ENCODE peak calls at places on chromosomes 6 and 20, in four cellular contexts. One of them, this sample, is unnamed.

GRCh38 chr6:34138191-34138590 is 7.7 kb downstream of the GRM4 start:
- DNase-seq in head of caudate nucleus: no peak
- DNase-seq in BJ: no peak
- DNase-seq in SW480: no peak
- DNase-seq in this sample: no peak

GRCh38 chr20:21607971-21608735 is 94.3 kb upstream of the NKX2-2 start:
- DNase-seq in SW480: peak
- DNase-seq in BJ: no peak
- DNase-seq in head of caudate nucleus: peak
- DNase-seq in this sample: peak

GRCh38 chr6:165186041-165186440 is 123.4 kb downstream of the C6orf118 start:
- DNase-seq in head of caudate nucleus: no peak
- DNase-seq in SW480: no peak
- DNase-seq in BJ: no peak
- DNase-seq in this sample: no peak

GRCh38 chr20:38730167-38730988 is 6.1 kb downstream of the SLC32A1 start:
- DNase-seq in head of caudate nucleus: peak
- DNase-seq in BJ: no peak
- DNase-seq in SW480: peak
- DNase-seq in this sample: no peak

GRCh38 chr6:37608587-37608986 is 89.1 kb downstream of the MDGA1 start:
- DNase-seq in head of caudate nucleus: no peak
- DNase-seq in SW480: no peak
- DNase-seq in BJ: no peak
- DNase-seq in this sample: no peak

GRCh38 chr6:163260111-163260895 is 154.2 kb upstream of the QKI start:
- DNase-seq in BJ: no peak
- DNase-seq in SW480: no peak
- DNase-seq in head of caudate nucleus: peak
- DNase-seq in this sample: peak

GRCh38 chr20:33667245-33668086 is 723 bp downstream of the ACTL10 start:
- DNase-seq in SW480: peak
- DNase-seq in BJ: no peak
- DNase-seq in head of caudate nucleus: peak
- DNase-seq in this sample: no peak

GRCh38 chr6:166619912-166620311 is 7.1 kb downstream of the RPS6KA2 start:
- DNase-seq in SW480: no peak
- DNase-seq in BJ: peak
- DNase-seq in head of caudate nucleus: no peak
- DNase-seq in this sample: no peak

GRCh38 chr6:26599134-26599533 is 2.4 kb downstream of the ABT1 start:
- DNase-seq in BJ: no peak
- DNase-seq in head of caudate nucleus: no peak
- DNase-seq in SW480: no peak
- DNase-seq in this sample: no peak

GRCh38 chr6:43053545-43054205 is at the start of gene CUL7:
- DNase-seq in BJ: peak
- DNase-seq in head of caudate nucleus: peak
- DNase-seq in SW480: peak
- DNase-seq in this sample: peak

GRCh38 chr20:56911946-56912345 is 282.8 kb downstream of the TFAP2C start:
- DNase-seq in SW480: no peak
- DNase-seq in head of caudate nucleus: no peak
- DNase-seq in BJ: no peak
- DNase-seq in this sample: no peak

GRCh38 chr6:92216717-92217116 is 1202.6 kb downstream of the EPHA7 start:
- DNase-seq in head of caudate nucleus: no peak
- DNase-seq in BJ: no peak
- DNase-seq in SW480: no peak
- DNase-seq in this sample: no peak

GRCh38 chr6:150527100-150527499 is 72.6 kb upstream of the PLEKHG1 start:
- DNase-seq in SW480: no peak
- DNase-seq in head of caudate nucleus: no peak
- DNase-seq in BJ: no peak
- DNase-seq in this sample: no peak

GRCh38 chr20:19506021-19506420 is 252.0 kb upstream of the RIN2 start:
- DNase-seq in SW480: no peak
- DNase-seq in head of caudate nucleus: no peak
- DNase-seq in BJ: no peak
- DNase-seq in this sample: no peak

GRCh38 chr6:162123797-162124196 is 603.8 kb downstream of the PRKN start:
- DNase-seq in head of caudate nucleus: no peak
- DNase-seq in BJ: no peak
- DNase-seq in SW480: peak
- DNase-seq in this sample: peak

GRCh38 chr6:1735239-1735803 is 125.6 kb downstream of the FOXC1 start:
- DNase-seq in BJ: no peak
- DNase-seq in head of caudate nucleus: no peak
- DNase-seq in SW480: no peak
- DNase-seq in this sample: no peak

GRCh38 chr6:169167581-169168301 is 85.9 kb downstream of the THBS2 start:
- DNase-seq in BJ: peak
- DNase-seq in SW480: no peak
- DNase-seq in head of caudate nucleus: no peak
- DNase-seq in this sample: no peak

GRCh38 chr20:1803216-1804128 is 91.7 kb upstream of the SIRPA start:
- DNase-seq in BJ: no peak
- DNase-seq in head of caudate nucleus: peak
- DNase-seq in SW480: no peak
- DNase-seq in this sample: peak

GRCh38 chr6:26003102-26003694 is 40.6 kb downstream of the TRIM38 start:
- DNase-seq in SW480: peak
- DNase-seq in BJ: no peak
- DNase-seq in head of caudate nucleus: peak
- DNase-seq in this sample: peak

GRCh38 chr20:37315293-37316110 is 26.0 kb downstream of the MANBAL start:
- DNase-seq in SW480: no peak
- DNase-seq in head of caudate nucleus: no peak
- DNase-seq in BJ: peak
- DNase-seq in this sample: no peak

GRCh38 chr6:57209030-57209429 is 13.1 kb downstream of the RAB23 start:
- DNase-seq in SW480: no peak
- DNase-seq in BJ: no peak
- DNase-seq in head of caudate nucleus: no peak
- DNase-seq in this sample: no peak

GRCh38 chr6:56808871-56809359 is 146.0 kb upstream of the BEND6 start:
- DNase-seq in head of caudate nucleus: no peak
- DNase-seq in BJ: no peak
- DNase-seq in SW480: no peak
- DNase-seq in this sample: peak

GRCh38 chr20:54214566-54214965 is 6.7 kb downstream of the PFDN4 start:
- DNase-seq in head of caudate nucleus: no peak
- DNase-seq in SW480: no peak
- DNase-seq in BJ: no peak
- DNase-seq in this sample: no peak

GRCh38 chr6:38508894-38509293 is 130.8 kb downstream of the BTBD9 start:
- DNase-seq in BJ: no peak
- DNase-seq in head of caudate nucleus: no peak
- DNase-seq in SW480: peak
- DNase-seq in this sample: no peak

GRCh38 chr6:128527375-128527774 is 7.0 kb upstream of the PTPRK start:
- DNase-seq in SW480: no peak
- DNase-seq in BJ: no peak
- DNase-seq in head of caudate nucleus: no peak
- DNase-seq in this sample: no peak

GRCh38 chr20:61876931-61877330 is 188.8 kb downstream of the TAF4 start:
- DNase-seq in head of caudate nucleus: no peak
- DNase-seq in SW480: no peak
- DNase-seq in BJ: no peak
- DNase-seq in this sample: no peak

GRCh38 chr6:36688534-36689075 is 9.0 kb upstream of the RAB44 start:
- DNase-seq in head of caudate nucleus: no peak
- DNase-seq in BJ: no peak
- DNase-seq in SW480: no peak
- DNase-seq in this sample: no peak